ENCODE peak calls at places on chromosomes 13 and 19, in seven cellular contexts. Z is cardiac muscle cell; R is SK-MEL-5; P is ELF-1; M is activated naive CD4-positive, alpha-beta T cell treated with Interleukin-2 at 50 U/mL for 16 hours; L is cerebellar cortex; S is SJSA1. V is an unnamed sample.

GRCh38 chr13:80235559-80236296 is 105.2 kb downstream of the SPRY2 start:
- DNase-seq in Z (peak), M (no peak), P (no peak), S (no peak), L (peak), R (peak), V (no peak)

GRCh38 chr19:46783670-46784069 is 4.7 kb downstream of the SLC1A5 start:
- DNase-seq in Z (no peak), P (no peak), R (no peak), M (no peak), L (no peak), S (no peak), V (no peak)

GRCh38 chr19:6007866-6008265 is 29.9 kb upstream of the RANBP3 start:
- DNase-seq in R (no peak), S (no peak), M (no peak), P (no peak), L (no peak), Z (no peak), V (no peak)

GRCh38 chr19:45090598-45090997 is 2.4 kb upstream of the PPP1R37 start:
- DNase-seq in R (no peak), M (no peak), P (no peak), L (no peak), S (no peak), Z (no peak), V (no peak)

GRCh38 chr19:52155596-52156359 is 15.6 kb downstream of the ZNF836 start:
- DNase-seq in M (no peak), P (no peak), Z (no peak), R (no peak), L (no peak), S (no peak), V (no peak)

GRCh38 chr19:44748426-44749254 is at the start of gene BCL3:
- DNase-seq in L (no peak), Z (peak), S (peak), M (peak), P (no peak), R (peak), V (peak)

GRCh38 chr19:45897413-45897812 is 5.0 kb downstream of the MYPOP start:
- DNase-seq in R (no peak), M (no peak), L (no peak), S (no peak), P (no peak), Z (no peak), V (no peak)

GRCh38 chr13:32229443-32229842 is 85.7 kb downstream of the ZAR1L start:
- DNase-seq in Z (peak), S (no peak), M (no peak), L (peak), P (no peak), R (no peak), V (no peak)

GRCh38 chr13:75312884-75313520 is 169.0 kb downstream of the TBC1D4 start:
- DNase-seq in P (no peak), L (no peak), M (peak), Z (no peak), R (no peak), S (no peak), V (peak)

GRCh38 chr19:18282021-18282787 is 782 bp upstream of the JUND start:
- DNase-seq in L (peak), P (peak), M (peak), R (no peak), S (no peak), Z (no peak), V (no peak)